ENCODE peak calls at places on chromosomes 2 and 18, in ten cellular contexts. A is IMR-90, F is mammary epithelial cell, D is colonic mucosa, R is cardiac muscle cell, G is spleen, L is sigmoid colon, M is foreskin keratinocyte, I is left ventricle myocardium inferior, C is suprapubic skin. O is an unnamed sample.

GRCh38 chr2:101295895-101296294 is 12.6 kb downstream of the RNF149 start:
- DNase-seq in C (no peak), G (no peak), M (peak; percentile 17), A (peak; percentile 86), F (no peak), D (no peak), L (no peak), R (no peak), I (no peak), O (no peak)

GRCh38 chr2:197236816-197237215 is 73.8 kb downstream of the ANKRD44 start:
- DNase-seq in L (no peak), R (no peak), G (no peak), D (no peak), F (no peak), M (no peak), I (no peak), A (no peak), C (no peak), O (no peak)

GRCh38 chr2:101692766-101693165 is 4.7 kb upstream of the MAP4K4 start:
- DNase-seq in I (no peak), L (no peak), D (no peak), C (no peak), R (no peak), F (no peak), A (no peak), M (no peak), G (no peak), O (no peak)

GRCh38 chr2:228657807-228658402 is 476.4 kb upstream of the SPHKAP start:
- DNase-seq in C (no peak), L (no peak), A (peak; percentile 46), D (no peak), G (no peak), F (peak; percentile 23), M (peak; percentile 39), I (no peak), R (peak; percentile 72), O (no peak)

GRCh38 chr2:23602113-23602512 is 217.1 kb downstream of the KLHL29 start:
- DNase-seq in G (peak; percentile 66), A (peak; percentile 81), M (peak; percentile 79), C (no peak), D (no peak), L (peak; percentile 98), I (no peak), F (peak; percentile 61), R (no peak), O (peak; percentile 75)

GRCh38 chr2:54605836-54606235 is 117.6 kb upstream of the EML6 start:
- DNase-seq in G (no peak), L (no peak), A (peak; percentile 53), R (no peak), F (no peak), D (no peak), M (no peak), C (no peak), I (no peak), O (no peak)

GRCh38 chr2:58890865-58891525 is 649.9 kb upstream of the FANCL start:
- DNase-seq in R (no peak), I (no peak), G (no peak), C (no peak), D (no peak), M (peak; percentile 15), L (no peak), A (no peak), F (no peak), O (no peak)

GRCh38 chr2:229235136-229235914 is 35.8 kb downstream of the PID1 start:
- DNase-seq in F (peak; percentile 26), M (peak; percentile 30), G (no peak), D (no peak), R (peak; percentile 52), L (peak; percentile 72), C (no peak), A (peak; percentile 1), I (no peak), O (peak; percentile 42)

GRCh38 chr2:36367497-36368353 is 12.1 kb downstream of the CRIM1 start:
- DNase-seq in R (no peak), A (no peak), G (no peak), C (no peak), L (no peak), F (peak; percentile 84), D (no peak), I (no peak), M (peak; percentile 95), O (no peak)
- H3K4me1 ChIP-seq in R (peaks cover 30% of the 10 kb centered on the region), A (peaks cover 47% of the 10 kb centered on the region), G (peaks cover 4% of the 10 kb centered on the region), C (peaks cover 78% of the 10 kb centered on the region), L (no peaks in the 10 kb centered on the region), F (peaks cover 90% of the 10 kb centered on the region), D (peaks cover 13% of the 10 kb centered on the region), I (peaks cover 82% of the 10 kb centered on the region), M (peaks cover 78% of the 10 kb centered on the region), O (peaks cover 97% of the 10 kb centered on the region)

GRCh38 chr18:41128545-41128944 is 826.5 kb upstream of the PIK3C3 start:
- DNase-seq in G (no peak), M (peak; percentile 64), D (no peak), F (peak; percentile 59), C (no peak), A (peak; percentile 68), L (no peak), R (no peak), I (no peak), O (no peak)

GRCh38 chr18:41121116-41121826 is 833.8 kb upstream of the PIK3C3 start:
- DNase-seq in A (peak; percentile 84), D (no peak), L (no peak), I (no peak), F (peak; percentile 80), R (no peak), C (no peak), M (peak; percentile 70), G (no peak), O (no peak)

GRCh38 chr18:41131050-41131449 is 824.0 kb upstream of the PIK3C3 start:
- DNase-seq in C (no peak), L (no peak), R (no peak), G (no peak), D (no peak), A (no peak), I (no peak), F (no peak), M (no peak), O (no peak)

GRCh38 chr18:41128126-41128525 is 826.9 kb upstream of the PIK3C3 start:
- DNase-seq in A (peak; percentile 43), I (no peak), C (no peak), M (no peak), L (no peak), R (no peak), G (no peak), D (no peak), F (no peak), O (no peak)

DNA sequence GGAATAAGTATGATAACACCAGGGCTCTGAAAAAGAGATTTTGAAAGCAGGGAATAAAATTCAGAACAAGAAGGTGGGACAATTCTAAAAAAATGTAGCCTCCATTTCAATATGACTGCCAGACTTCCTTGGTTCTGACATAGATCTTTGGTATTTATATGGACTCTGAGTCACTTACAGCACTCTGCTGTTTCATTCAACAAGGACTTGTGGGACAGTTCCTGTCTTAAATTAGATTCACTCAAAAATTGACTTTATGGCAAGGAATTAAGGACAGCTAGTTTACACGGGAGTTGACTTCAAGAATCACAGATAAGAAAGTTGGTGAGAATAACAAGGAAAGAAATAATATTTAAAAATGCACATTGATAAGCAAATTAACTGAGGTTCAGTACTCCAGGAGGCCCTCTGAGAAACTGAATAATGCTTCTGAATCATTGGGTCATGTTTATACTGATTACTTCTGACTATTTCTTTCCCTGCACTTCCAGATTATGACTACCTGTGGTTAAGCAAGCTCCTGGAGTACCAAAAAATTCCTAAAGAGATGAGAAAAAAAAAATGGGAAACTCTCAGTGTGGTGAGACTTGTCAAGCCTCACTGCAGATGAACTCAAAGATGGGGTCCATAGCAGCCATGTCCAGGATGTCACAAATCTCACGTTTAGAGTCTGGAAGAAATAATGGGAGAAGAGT is 828.3 kb upstream of the PIK3C3 start:
- DNase-seq in M (peak; percentile 93), D (no peak), I (no peak), F (peak; percentile 79), C (no peak), A (peak; percentile 84), L (no peak), R (no peak), G (no peak), O (no peak)
- H3K27ac ChIP-seq in M (peak overlapping the region; percentile 76), D (no peak overlapping the region), I (no peak overlapping the region), F (peak overlapping the region; percentile 85), C (no peak overlapping the region), A (no peak overlapping the region), L (no peak overlapping the region), R (no peak overlapping the region), G (no peak overlapping the region), O (no peak overlapping the region)

DNA sequence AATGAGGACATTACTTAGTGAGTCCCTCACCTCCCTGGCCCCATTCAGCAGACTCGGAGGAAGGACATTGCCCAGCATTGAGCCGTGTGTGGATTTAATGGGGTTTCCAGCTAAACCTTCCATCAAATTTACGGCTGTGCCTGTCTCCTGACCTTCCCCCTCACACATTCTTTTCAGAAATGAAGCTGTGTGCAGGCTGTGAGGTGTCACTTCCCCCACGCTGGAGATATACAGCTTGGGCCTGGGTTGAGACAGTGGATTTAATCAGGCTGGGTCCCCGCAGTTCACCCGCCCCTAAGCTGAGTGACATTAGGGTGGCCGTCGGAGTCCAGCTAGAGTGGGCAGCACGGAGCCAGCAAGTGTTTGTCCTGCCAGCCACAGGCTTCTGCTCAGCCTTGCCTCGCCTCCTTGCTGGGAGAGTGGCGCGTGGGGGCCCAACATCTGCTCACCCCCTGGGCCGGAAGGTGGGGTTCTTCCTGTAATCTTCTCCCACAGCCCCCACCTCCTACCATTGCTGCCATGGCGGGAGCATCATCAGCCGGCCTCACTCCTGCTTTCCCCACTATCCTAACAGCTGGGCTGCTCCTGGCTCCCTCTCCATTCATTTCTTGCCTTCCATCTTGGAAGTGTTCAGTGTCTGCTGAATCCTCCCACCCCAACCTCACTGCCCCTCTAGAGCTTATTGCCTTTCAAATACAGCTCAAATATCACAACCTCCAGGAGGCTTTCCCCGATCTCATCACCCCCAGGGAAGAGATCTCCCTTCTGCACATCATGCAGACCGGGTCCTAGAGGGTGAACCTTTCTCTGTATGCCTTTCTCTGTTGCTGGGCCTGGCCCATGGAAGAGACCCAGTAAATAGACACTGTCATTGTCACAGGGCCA is 149.0 kb downstream of the GLI2 start:
- DNase-seq in A (no peak), D (no peak), I (peak; percentile 9), L (no peak), M (no peak), C (no peak), G (peak; percentile 60), R (no peak), F (no peak), O (no peak)
- TF ChIP-seq CTCF in A (no peak), D (no peak), I (no peak), L (no peak), M (no peak), C (no peak), G (no peak), R (no peak), F (no peak), O (no peak)

GRCh38 chr18:9914584-9915290 is 921 bp downstream of the VAPA start:
- DNase-seq in D (peak; percentile 84), G (peak; percentile 95), A (peak; percentile 84), M (peak; percentile 66), R (peak; percentile 65), I (peak; percentile 68), L (peak; percentile 84), C (peak; percentile 91), F (peak; percentile 85), O (peak; percentile 82)

GRCh38 chr18:9914334-9914583 is 443 bp downstream of the VAPA start:
- DNase-seq in C (no peak), M (no peak), D (no peak), G (no peak), I (no peak), A (no peak), F (no peak), R (no peak), L (no peak), O (no peak)

GRCh38 chr18:9916814-9917213 is 3.0 kb downstream of the VAPA start:
- DNase-seq in F (no peak), A (no peak), C (no peak), D (no peak), M (no peak), L (no peak), G (no peak), I (no peak), R (no peak), O (no peak)

GRCh38 chr18:9916067-9916684 is 2.4 kb downstream of the VAPA start:
- DNase-seq in M (no peak), C (no peak), D (no peak), R (no peak), G (no peak), A (peak; percentile 25), I (no peak), F (no peak), L (no peak), O (no peak)

DNA sequence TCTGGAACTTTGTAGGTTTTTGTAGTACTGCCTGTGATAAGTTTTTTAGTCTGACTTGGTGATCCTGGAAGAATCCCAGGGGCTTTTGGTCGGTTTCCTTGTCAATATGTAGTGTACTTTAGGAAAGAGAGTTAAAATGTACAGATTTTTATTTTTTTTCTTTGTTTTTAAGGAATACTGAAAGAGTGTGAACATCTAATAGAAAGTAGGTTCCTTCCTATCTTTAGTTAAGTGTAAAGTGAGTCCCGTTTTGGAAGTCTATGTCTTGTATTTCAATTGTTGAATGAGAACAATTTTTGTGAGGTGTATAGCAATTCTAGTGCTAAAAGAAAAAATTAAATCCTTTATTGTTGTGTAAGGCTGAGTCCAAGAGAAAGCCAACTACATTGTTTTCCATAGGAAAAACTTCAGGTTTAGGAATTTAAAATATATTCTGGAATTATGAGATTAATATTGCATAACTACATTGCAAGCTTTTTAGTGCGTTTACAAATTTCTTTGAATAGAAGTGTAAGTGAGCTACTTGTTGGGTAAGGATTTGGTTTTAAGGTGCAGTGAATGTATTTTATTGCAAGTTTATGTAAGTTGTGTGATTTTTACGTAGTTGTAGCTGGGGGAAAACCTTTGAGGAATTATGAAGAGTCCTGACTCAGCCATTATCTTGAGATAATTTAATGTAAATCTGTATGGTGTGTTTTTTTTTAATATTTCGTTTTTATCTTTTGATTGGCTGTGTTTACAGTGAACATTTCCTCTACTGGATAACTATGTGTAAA is 1.7 kb downstream of the VAPA start:
- DNase-seq in G (no peak), M (no peak), L (no peak), D (no peak), C (no peak), I (no peak), R (no peak), A (peak; percentile 7), F (no peak), O (no peak)
- H3K4me1 ChIP-seq in G (peaks cover 50% of the 10 kb centered on the region), M (peaks cover 26% of the 10 kb centered on the region), L (no peaks in the 10 kb centered on the region), D (peaks cover 5% of the 10 kb centered on the region), C (peaks cover 57% of the 10 kb centered on the region), I (peaks cover 69% of the 10 kb centered on the region), R (peaks cover 28% of the 10 kb centered on the region), A (peaks cover 4% of the 10 kb centered on the region), F (peaks cover 29% of the 10 kb centered on the region), O (peaks cover 19% of the 10 kb centered on the region)